ENCODE peak calls at places on chromosomes 1 and 21, in four cellular contexts. One of them, this sample, is unnamed.
A peak's percentile ranks its signal among the peaks of the same experiment; 100 is the strongest.

GRCh38 chr1:28144203-28145135 is 32.0 kb downstream of the PTAFR start:
- DNase-seq in endodermal cell: no peak
- DNase-seq in lower lobe of right lung: no peak
- DNase-seq in NT2/D1: no peak
- DNase-seq in this sample: no peak

GRCh38 chr1:59703226-59703917 is 111.4 kb upstream of the HOOK1 start:
- DNase-seq in NT2/D1: no peak
- DNase-seq in endodermal cell: no peak
- DNase-seq in lower lobe of right lung: no peak
- DNase-seq in this sample: no peak

GRCh38 chr1:211331011-211331709 is 4.5 kb downstream of the TRAF5 start:
- DNase-seq in endodermal cell: no peak
- DNase-seq in NT2/D1: no peak
- DNase-seq in lower lobe of right lung: no peak
- DNase-seq in this sample: no peak

GRCh38 chr1:224331326-224331725 is 1.4 kb upstream of the NVL start:
- DNase-seq in NT2/D1: no peak
- DNase-seq in endodermal cell: no peak
- DNase-seq in lower lobe of right lung: no peak
- DNase-seq in this sample: no peak

GRCh38 chr1:66681686-66682085 is 70.6 kb upstream of the DYNLT5 start:
- DNase-seq in endodermal cell: no peak
- DNase-seq in NT2/D1: no peak
- DNase-seq in lower lobe of right lung: no peak
- DNase-seq in this sample: no peak

GRCh38 chr1:234875953-234876814 is 252.5 kb downstream of the TOMM20 start:
- DNase-seq in NT2/D1: no peak
- DNase-seq in lower lobe of right lung: peak; percentile 59
- DNase-seq in endodermal cell: no peak
- DNase-seq in this sample: peak; percentile 43

GRCh38 chr1:91846007-91846620 is 39.8 kb downstream of the TGFBR3 start:
- DNase-seq in endodermal cell: no peak
- DNase-seq in lower lobe of right lung: no peak
- DNase-seq in NT2/D1: no peak
- DNase-seq in this sample: no peak

GRCh38 chr1:225482489-225482950 is 54.7 kb upstream of the LBR start:
- DNase-seq in NT2/D1: no peak
- DNase-seq in endodermal cell: no peak
- DNase-seq in lower lobe of right lung: no peak
- DNase-seq in this sample: no peak

GRCh38 chr21:43872549-43873198 is 7.7 kb downstream of the AGPAT3 start:
- DNase-seq in lower lobe of right lung: no peak
- DNase-seq in endodermal cell: no peak
- DNase-seq in NT2/D1: no peak
- DNase-seq in this sample: no peak

GRCh38 chr1:27887215-27888035 is 15.1 kb downstream of the THEMIS2 start:
- DNase-seq in NT2/D1: no peak
- DNase-seq in lower lobe of right lung: no peak
- DNase-seq in endodermal cell: no peak
- DNase-seq in this sample: no peak

GRCh38 chr1:6142734-6143133 is 37.4 kb downstream of the CHD5 start:
- DNase-seq in lower lobe of right lung: no peak
- DNase-seq in endodermal cell: no peak
- DNase-seq in NT2/D1: no peak
- DNase-seq in this sample: no peak

GRCh38 chr1:210394281-210394798 is 65.6 kb downstream of the HHAT start:
- DNase-seq in lower lobe of right lung: no peak
- DNase-seq in endodermal cell: no peak
- DNase-seq in NT2/D1: no peak
- DNase-seq in this sample: no peak

GRCh38 chr1:79373481-79374132 is 367.1 kb upstream of the ADGRL4 start:
- DNase-seq in NT2/D1: no peak
- DNase-seq in lower lobe of right lung: no peak
- DNase-seq in endodermal cell: no peak
- DNase-seq in this sample: no peak

GRCh38 chr1:83109692-83110091 is 889.2 kb downstream of the TTLL7 start:
- DNase-seq in endodermal cell: no peak
- DNase-seq in NT2/D1: no peak
- DNase-seq in lower lobe of right lung: no peak
- DNase-seq in this sample: no peak

GRCh38 chr1:210250665-210250997 is 18.0 kb downstream of the SERTAD4 start:
- DNase-seq in endodermal cell: peak; percentile 89
- DNase-seq in lower lobe of right lung: no peak
- DNase-seq in NT2/D1: no peak
- DNase-seq in this sample: peak; percentile 83

GRCh38 chr21:33026299-33026858 is 644 bp downstream of the OLIG2 start:
- DNase-seq in NT2/D1: no peak
- DNase-seq in endodermal cell: peak; percentile 53
- DNase-seq in lower lobe of right lung: no peak
- DNase-seq in this sample: peak; percentile 64

DNA sequence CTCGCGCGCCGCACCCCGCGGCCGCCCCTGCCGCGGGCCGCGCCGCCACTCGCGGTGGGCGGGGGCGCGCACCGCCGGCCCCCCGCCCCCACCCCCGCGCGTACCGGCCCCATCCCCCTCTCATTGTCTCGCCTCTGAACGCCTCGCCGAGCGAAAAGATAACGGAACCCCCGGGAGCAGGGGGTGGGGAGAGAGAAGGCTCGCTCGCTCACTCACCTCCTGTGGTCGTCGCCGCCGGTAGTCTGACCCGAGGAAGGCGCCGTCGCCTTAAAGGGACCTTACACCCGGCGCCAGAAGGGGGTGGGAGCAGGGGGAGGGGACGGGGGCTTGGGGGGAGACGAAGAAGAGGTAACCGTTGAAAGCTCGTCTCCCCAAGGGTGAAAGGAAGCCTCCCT is 361 bp downstream of the POGZ start:
- DNase-seq in endodermal cell: peak; percentile 90
- DNase-seq in lower lobe of right lung: peak; percentile 82
- DNase-seq in NT2/D1: peak; percentile 50
- DNase-seq in this sample: peak; percentile 93
- H3K4me3 ChIP-seq in endodermal cell: no peak overlapping the region
- H3K4me3 ChIP-seq in lower lobe of right lung: peak overlapping the region; percentile 67
- H3K4me3 ChIP-seq in NT2/D1: peak overlapping the region; percentile 39
- H3K4me3 ChIP-seq in this sample: peak overlapping the region; percentile 73

DNA sequence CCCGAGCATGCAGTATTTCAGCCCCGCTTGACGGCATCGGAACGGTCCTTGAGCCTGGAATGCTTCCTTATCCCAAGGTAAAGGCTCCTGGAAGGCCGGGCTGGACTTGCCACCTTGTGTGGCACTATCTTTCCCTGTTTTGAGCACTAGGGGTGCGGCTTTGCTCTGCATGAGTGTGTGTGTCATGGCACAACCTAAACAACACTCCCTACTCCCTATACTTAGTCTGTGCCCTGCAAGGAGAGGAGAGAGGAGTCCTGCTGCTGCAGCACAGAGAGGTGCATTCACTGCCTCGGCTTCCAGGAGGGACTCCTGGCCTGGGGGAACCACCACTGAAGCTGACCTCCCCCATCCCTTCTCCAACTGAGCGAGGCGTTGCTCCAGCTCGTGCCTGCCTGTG is 60.4 kb upstream of the BACE2 start:
- DNase-seq in NT2/D1: no peak
- DNase-seq in lower lobe of right lung: no peak
- DNase-seq in endodermal cell: no peak
- DNase-seq in this sample: no peak
- H3K27me3 ChIP-seq in NT2/D1: no peaks in the 10 kb centered on the region
- H3K27me3 ChIP-seq in lower lobe of right lung: peaks cover 15% of the 10 kb centered on the region
- H3K27me3 ChIP-seq in endodermal cell: no peaks in the 10 kb centered on the region
- H3K27me3 ChIP-seq in this sample: no peaks in the 10 kb centered on the region

DNA sequence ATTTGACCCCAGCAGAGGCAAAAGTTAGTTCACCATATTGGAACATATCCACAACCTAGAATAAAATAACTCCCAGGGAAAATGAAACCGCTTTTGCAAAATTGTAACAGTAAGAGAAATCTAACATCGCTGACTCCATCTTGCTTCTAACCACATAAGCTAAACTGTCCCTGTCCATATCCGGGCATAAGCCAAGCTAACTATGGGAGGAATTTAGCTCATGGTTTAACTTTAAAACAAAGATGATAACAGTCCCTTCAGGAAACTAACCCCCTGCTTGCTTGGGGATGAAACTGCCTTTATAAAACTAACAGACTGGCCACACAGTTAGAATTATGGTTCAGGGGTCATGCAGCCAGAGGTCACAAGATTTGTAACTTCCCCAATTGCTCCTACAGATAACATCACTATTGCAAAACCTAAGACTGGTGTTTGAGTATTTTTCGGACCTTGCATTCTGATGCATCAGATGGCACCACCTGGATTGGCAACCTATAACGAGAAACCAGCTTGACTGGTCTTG is 46.3 kb downstream of the TESK2 start:
- DNase-seq in lower lobe of right lung: no peak
- DNase-seq in endodermal cell: no peak
- DNase-seq in NT2/D1: no peak
- DNase-seq in this sample: no peak
- H3K4me3 ChIP-seq in lower lobe of right lung: no peak overlapping the region
- H3K4me3 ChIP-seq in endodermal cell: no peak overlapping the region
- H3K4me3 ChIP-seq in NT2/D1: no peak overlapping the region
- H3K4me3 ChIP-seq in this sample: no peak overlapping the region

GRCh38 chr1:42742617-42743301 is 2.7 kb upstream of the CLDN19 start:
- DNase-seq in endodermal cell: no peak
- DNase-seq in lower lobe of right lung: no peak
- DNase-seq in NT2/D1: no peak
- DNase-seq in this sample: no peak

GRCh38 chr1:42743302-42744029 is 3.4 kb upstream of the CLDN19 start:
- DNase-seq in NT2/D1: no peak
- DNase-seq in endodermal cell: no peak
- DNase-seq in lower lobe of right lung: no peak
- DNase-seq in this sample: no peak

GRCh38 chr1:42742141-42742540 is 2.1 kb upstream of the CLDN19 start:
- DNase-seq in endodermal cell: no peak
- DNase-seq in NT2/D1: no peak
- DNase-seq in lower lobe of right lung: no peak
- DNase-seq in this sample: no peak

GRCh38 chr1:42745851-42746250 is 5.8 kb upstream of the CLDN19 start:
- DNase-seq in lower lobe of right lung: no peak
- DNase-seq in NT2/D1: no peak
- DNase-seq in endodermal cell: no peak
- DNase-seq in this sample: no peak

GRCh38 chr1:42744030-42744413 is 4.0 kb upstream of the CLDN19 start:
- DNase-seq in endodermal cell: no peak
- DNase-seq in lower lobe of right lung: no peak
- DNase-seq in NT2/D1: no peak
- DNase-seq in this sample: no peak
- H3K27me3 ChIP-seq in endodermal cell: no peaks in the 10 kb centered on the region
- H3K27me3 ChIP-seq in lower lobe of right lung: no peaks in the 10 kb centered on the region
- H3K27me3 ChIP-seq in NT2/D1: no peaks in the 10 kb centered on the region
- H3K27me3 ChIP-seq in this sample: no peaks in the 10 kb centered on the region

DNA sequence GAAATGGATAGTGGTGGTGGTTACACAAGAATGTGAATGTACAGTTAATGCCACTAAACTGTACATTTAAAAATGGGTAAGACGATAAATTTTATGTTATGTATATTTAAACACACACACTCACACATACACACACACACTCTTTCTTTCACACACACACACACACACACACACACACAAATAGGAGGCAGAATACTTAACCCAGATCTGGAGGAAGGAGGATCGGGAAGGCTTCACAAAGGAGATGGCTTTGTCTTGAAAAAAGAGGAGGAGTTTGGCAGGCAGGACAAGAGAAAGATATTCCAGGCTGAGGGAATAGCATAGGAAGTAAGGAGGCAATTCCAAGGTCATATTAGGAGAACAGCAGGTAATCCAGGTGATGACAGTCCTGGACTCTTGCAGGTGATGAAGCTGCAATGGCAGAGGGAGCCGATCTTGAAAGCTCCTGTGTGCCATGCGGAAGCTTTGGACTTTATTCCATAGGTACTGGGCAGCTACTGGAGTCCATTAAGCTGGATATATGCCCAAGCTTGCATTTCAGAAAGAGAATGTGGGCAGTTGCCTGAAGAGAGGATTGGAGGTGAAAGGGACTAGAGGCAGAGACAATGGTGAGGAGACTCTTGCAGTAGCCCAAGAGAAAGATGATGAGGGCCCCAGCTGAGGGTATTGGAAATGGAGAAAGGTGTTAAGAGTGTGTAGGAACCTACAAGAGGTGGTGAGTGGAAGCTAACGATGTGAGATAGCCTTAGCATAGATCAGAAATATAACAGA is 15.4 kb upstream of the LYST start:
- DNase-seq in lower lobe of right lung: no peak
- DNase-seq in endodermal cell: no peak
- DNase-seq in NT2/D1: no peak
- DNase-seq in this sample: no peak
- H3K4me3 ChIP-seq in lower lobe of right lung: peak overlapping the region; percentile 17
- H3K4me3 ChIP-seq in endodermal cell: no peak overlapping the region
- H3K4me3 ChIP-seq in NT2/D1: no peak overlapping the region
- H3K4me3 ChIP-seq in this sample: no peak overlapping the region

DNA sequence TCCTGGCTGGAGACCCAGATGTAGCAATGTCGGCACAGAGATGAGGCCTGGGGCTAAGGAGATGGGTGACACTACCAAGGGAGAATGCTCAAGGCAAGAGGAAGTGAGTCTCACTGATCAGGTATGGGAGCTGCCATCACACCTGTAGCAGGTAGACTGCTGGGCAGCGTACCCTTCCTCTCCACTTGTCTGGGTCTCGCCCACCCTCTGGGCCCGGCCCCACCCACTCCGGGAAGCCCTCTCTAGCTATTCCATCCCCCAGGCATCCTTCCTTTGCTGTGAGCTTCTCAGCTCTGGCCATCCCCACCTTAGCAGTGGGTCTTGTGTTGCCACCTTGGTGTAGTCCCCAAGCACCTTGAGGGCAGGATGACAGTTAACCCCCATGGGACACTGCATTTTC is 87.7 kb upstream of the EDN2 start:
- DNase-seq in endodermal cell: peak; percentile 26
- DNase-seq in NT2/D1: no peak
- DNase-seq in lower lobe of right lung: no peak
- DNase-seq in this sample: no peak
- H3K27me3 ChIP-seq in endodermal cell: peaks cover 15% of the 10 kb centered on the region
- H3K27me3 ChIP-seq in NT2/D1: no peaks in the 10 kb centered on the region
- H3K27me3 ChIP-seq in lower lobe of right lung: no peaks in the 10 kb centered on the region
- H3K27me3 ChIP-seq in this sample: no peaks in the 10 kb centered on the region

This sample was measured in H7.